ENCODE peak calls at places on chromosomes 2 and 18, in five cellular contexts. H is progenitor cell of endocrine pancreas, Y is B cell, U is GM06990, W is cardiac fibroblast. Z is an unnamed sample.

GRCh38 chr2:54053830-54054229 is 61.6 kb upstream of the ACYP2 start:
- DNase-seq in Y (no peak), U (peak), W (no peak), H (no peak), Z (no peak)

GRCh38 chr2:142165790-142166189 is 35.0 kb upstream of the LRP1B start:
- DNase-seq in Y (no peak), H (no peak), W (peak), U (no peak), Z (no peak)

GRCh38 chr18:26103579-26103978 is 13.2 kb upstream of the SS18 start:
- DNase-seq in H (no peak), U (no peak), W (peak), Y (no peak), Z (no peak)

GRCh38 chr2:218400167-218400929 is 680 bp downstream of the CTDSP1 start:
- DNase-seq in U (peak), Y (no peak), H (no peak), W (peak), Z (no peak)

GRCh38 chr2:9778012-9778411 is 65.3 kb upstream of the TAF1B start:
- DNase-seq in U (no peak), H (no peak), Y (no peak), W (no peak), Z (no peak)

GRCh38 chr2:203484266-203485112 is 50.6 kb downstream of the RAPH1 start:
- DNase-seq in H (no peak), W (peak), U (no peak), Y (no peak), Z (no peak)

GRCh38 chr2:146385031-146385430 is 1459.8 kb upstream of the ACVR2A start:
- DNase-seq in H (no peak), U (no peak), W (no peak), Y (no peak), Z (no peak)

GRCh38 chr2:64692401-64692800 is 38.7 kb upstream of the SERTAD2 start:
- DNase-seq in Y (no peak), U (no peak), W (peak), H (no peak), Z (no peak)

GRCh38 chr2:149169653-149170052 is 131.2 kb downstream of the LYPD6B start:
- DNase-seq in W (no peak), Y (no peak), U (no peak), H (no peak), Z (no peak)

GRCh38 chr2:206212673-206213513 is 53.2 kb downstream of the EEF1B2 start:
- DNase-seq in H (no peak), U (no peak), Y (no peak), W (peak), Z (no peak)
- TF ChIP-seq CTCF in H (no peak), U (no peak), Y (no peak), W (no peak), Z (peak)

DNA sequence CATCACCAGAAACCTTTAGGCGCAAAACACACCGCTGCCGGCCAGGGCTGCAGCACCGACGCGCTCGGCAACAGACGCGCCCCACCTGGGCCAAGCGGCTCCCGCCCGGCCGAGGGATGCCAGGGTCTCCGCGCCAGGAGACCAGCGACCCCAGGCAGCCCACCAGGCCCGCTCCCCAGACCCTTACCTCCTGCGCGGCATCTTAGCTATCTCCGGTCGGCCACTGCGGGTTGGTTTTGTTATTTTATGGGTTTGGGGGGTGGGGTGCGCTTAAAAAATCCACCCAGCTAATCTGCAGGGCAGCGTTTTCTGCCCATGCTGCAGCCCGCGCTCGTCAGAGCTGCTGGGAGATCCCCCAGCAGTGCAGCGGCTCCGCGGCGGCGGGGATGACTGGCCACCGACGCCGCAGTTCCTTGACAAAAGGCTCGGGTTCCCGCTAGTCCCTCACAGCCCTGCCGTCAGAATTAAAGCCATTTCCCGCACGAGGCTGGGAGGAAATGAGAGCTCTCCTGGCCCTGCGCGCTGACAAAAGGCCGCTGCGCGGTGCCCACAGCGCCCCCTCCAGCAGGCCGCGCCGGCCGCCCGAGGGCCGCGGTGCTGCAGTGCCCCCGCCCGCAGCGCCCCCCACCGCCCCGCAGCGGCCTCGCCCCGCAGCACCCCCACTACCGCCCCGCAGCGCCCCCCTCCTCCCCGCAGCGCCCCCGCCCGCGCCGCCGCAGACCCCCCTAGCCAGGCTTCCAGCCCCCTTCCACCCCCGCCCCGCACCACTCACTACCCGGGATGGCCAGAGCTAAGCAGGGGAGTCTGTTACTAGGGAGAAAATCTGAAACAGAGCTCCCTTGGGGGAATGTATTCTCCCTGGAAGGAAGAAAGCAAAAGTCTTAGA is at the start of gene ADD2:
- DNase-seq in U (peak), Y (peak), W (peak), H (peak), Z (peak)
- TF ChIP-seq CTCF in U (peak), Y (peak), W (no peak), H (peak), Z (peak)

GRCh38 chr2:50611261-50612020 is 420.5 kb downstream of the NRXN1 start:
- DNase-seq in W (no peak), H (no peak), Y (no peak), U (no peak), Z (no peak)

GRCh38 chr2:50607746-50608145 is 424.2 kb downstream of the NRXN1 start:
- DNase-seq in W (no peak), H (no peak), U (no peak), Y (no peak), Z (no peak)

GRCh38 chr2:50606860-50607259 is 425.1 kb downstream of the NRXN1 start:
- DNase-seq in Y (no peak), W (no peak), H (no peak), U (no peak), Z (no peak)
- TF ChIP-seq CTCF in Y (no peak), W (no peak), H (peak), U (no peak), Z (peak)

DNA sequence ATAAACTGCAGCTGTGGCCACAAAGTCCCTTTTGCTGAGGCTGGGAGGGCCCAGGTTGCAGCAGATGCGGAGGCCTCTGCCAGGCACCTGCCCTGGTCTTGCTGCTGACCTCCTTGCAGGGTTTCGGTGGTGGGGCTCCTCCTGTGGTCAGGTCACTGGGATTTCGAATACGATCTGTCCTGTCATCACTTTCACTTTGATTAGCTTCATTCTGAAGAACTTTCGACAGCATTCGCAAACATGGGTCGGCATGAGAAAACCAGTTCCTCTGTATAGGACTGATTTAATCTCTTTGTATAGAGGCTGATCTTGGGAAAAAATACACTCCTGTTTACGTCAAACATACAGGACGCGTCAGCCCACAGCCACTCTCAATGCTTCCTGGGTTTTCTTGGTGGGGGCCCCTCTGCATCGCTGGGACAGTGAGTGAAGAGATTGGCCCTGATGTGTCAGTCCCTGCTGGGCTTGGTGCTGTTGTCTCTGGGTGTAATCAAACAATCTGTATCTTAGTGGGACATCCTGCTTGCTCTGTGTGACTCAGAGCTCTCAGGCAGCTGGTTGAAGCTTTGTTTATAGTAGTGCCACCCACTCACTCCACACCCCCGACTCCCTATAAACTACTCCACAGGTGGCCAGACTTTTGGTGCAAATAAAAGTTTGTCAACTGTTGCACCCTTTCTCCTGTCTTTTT is 209.4 kb upstream of the CXCR4 start:
- DNase-seq in W (peak), U (peak), H (no peak), Y (peak), Z (no peak)
- TF ChIP-seq CTCF in W (no peak), U (no peak), H (no peak), Y (no peak), Z (no peak)

GRCh38 chr2:4354678-4355077 is 651.3 kb downstream of the DCDC2C start:
- DNase-seq in W (no peak), Y (no peak), H (no peak), U (no peak), Z (no peak)
- TF ChIP-seq CTCF in W (no peak), Y (no peak), H (peak), U (peak), Z (peak)

DNA sequence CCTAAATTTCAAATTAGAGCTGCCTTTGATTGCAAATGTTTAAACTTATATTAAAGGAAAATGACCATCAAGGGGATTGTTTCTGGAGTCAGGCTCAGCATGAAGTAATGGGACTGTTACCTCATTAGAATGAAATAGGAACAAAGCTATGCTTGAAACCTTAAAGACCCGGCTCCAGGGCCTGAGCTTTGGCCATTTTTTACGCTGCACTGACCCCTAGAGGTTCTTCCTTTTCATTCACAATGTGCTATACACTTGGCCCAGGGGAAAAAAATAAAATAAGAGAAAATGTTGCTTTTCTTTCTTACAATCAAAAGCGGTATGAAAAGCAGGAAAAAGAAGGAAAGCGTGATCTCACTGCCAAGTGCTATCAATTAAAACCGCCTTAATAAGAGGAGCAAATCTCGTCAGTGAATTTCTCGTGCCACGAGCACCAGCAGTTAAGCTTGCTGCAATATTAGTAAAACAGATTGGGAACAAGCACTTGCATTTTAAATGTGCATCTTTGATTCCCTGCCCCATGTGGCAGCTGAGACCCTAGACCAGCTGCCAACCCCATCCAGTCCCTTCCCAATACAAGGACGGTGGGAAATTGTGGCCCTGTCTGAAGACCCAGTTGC is 96.6 kb downstream of the MBD2 start:
- DNase-seq in U (no peak), Y (no peak), H (no peak), W (peak), Z (no peak)
- TF ChIP-seq CTCF in U (peak), Y (peak), H (peak), W (peak), Z (peak)

DNA sequence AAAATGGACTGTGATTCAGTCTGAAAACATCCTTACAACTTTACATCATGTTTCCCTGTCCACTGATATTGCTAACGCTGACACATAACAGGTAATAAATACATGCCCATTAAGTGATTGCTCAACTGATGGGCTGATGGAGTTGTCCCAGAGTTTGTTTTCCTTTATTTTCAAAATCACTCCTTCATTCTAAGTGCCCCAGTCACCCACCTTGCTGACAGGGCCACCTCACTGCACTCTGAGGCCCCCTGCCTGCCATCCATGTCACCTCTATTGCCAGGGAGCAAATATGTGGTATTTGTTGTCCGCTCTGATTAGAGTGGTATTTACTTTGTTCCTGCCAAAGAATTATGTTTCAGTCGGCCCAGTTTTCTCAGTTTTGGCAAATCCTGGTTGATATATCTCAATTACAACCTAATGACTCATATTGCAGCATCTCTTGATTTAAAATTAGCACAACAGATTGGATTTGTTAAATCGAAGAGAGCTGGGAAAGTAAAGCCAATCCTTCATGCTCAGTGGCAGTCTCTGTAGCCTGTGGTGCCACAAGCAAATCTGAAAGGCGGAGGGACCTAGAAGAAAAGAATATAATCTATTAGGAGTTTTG is 105.1 kb downstream of the RDH14 start:
- DNase-seq in Y (no peak), W (peak), H (peak), U (no peak), Z (no peak)
- TF ChIP-seq CTCF in Y (no peak), W (peak), H (peak), U (peak), Z (peak)

DNA sequence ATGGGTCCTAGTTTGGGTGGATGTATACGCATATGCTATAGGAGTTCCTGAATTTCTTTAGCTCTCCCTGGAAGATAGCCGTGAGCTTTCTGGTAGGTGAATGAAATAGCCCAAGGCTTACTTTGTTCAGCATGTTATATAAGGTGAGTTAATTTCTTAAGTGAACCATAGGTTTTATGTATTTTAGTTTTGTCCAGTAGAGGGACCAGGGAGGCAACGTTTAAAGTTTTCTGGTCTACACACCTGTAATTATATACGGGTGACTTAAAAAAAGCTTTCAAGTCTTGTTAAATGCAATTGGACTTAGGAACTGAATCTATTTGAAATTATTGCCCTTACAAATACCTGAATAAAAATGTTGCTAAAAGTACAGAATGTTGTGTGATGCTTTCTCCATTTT is 402.5 kb upstream of the DDX18 start:
- DNase-seq in U (no peak), Y (no peak), H (no peak), W (no peak), Z (no peak)
- TF ChIP-seq CTCF in U (no peak), Y (no peak), H (peak), W (no peak), Z (peak)

GRCh38 chr2:56108806-56109205 is 75.0 kb upstream of the CCDC85A start:
- DNase-seq in U (no peak), H (no peak), Y (no peak), W (no peak), Z (no peak)
- TF ChIP-seq CTCF in U (peak), H (peak), Y (no peak), W (no peak), Z (no peak)

DNA sequence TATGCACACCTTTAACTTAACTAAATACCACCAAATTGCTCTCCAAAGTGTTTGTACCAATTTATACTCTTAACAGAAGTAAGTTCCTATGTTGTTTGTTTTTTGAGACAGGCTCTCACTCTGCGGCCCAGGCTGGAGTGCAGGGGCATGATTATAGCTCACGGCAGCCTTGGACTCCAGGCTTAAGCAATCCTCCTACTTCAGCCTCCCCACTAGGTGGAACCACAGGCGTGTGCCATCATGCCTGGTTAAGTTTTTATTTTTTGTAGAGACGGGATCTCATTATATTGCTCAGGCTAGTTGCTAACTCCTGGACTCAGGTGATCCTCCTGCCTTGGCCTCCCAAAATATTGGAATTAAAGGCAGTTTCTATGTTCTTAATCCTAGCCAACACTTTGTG is 13.1 kb upstream of the NAB1 start:
- DNase-seq in H (no peak), U (no peak), W (no peak), Y (no peak), Z (no peak)
- TF ChIP-seq CTCF in H (no peak), U (peak), W (no peak), Y (no peak), Z (no peak)

Z was measured in type B pancreatic cell.